ENCODE peak calls at places on chromosomes 7 and 10, in five cellular contexts. P is stimulated activated naive B cell treated with anti-CD40 and anti-IgM and Interleukin-4, amounts not matched to agents 10 μg/mL and 1 μg/mL and 100 μg/mL, for 72 hours; H is NCI-H2081 treated with DMSO at 0.1 percent for 48 hours; Y is putamen; N is HTR-8/SVneo. A is an unnamed sample.
A peak's percentile ranks its signal among the peaks of the same experiment; 100 is the strongest.

GRCh38 chr10:76026931-76027330 is 595.5 kb downstream of the LRMDA start:
- DNase-seq in P (no peak), H (no peak), Y (no peak), N (no peak), A (no peak)

GRCh38 chr10:89053555-89053954 is 63.0 kb downstream of the FAS start:
- DNase-seq in H (no peak), Y (no peak), N (no peak), P (no peak), A (no peak)

GRCh38 chr10:61136151-61136550 is 192.2 kb upstream of the RHOBTB1 start:
- DNase-seq in P (no peak), H (no peak), N (peak; percentile 8), Y (no peak), A (no peak)

GRCh38 chr7:74379938-74380337 is 73.8 kb upstream of the GTF2IRD1 start:
- DNase-seq in H (no peak), N (no peak), Y (peak; percentile 88), P (no peak), A (peak; percentile 42)

GRCh38 chr7:44678096-44678467 is 70.6 kb upstream of the ZMIZ2 start:
- DNase-seq in N (no peak), P (no peak), Y (no peak), H (no peak), A (no peak)

GRCh38 chr7:39608278-39608677 is 15.1 kb upstream of the RALA start:
- DNase-seq in N (no peak), Y (no peak), P (no peak), H (no peak), A (no peak)

GRCh38 chr10:68471063-68471585 is 649 bp downstream of the DNA2 start:
- DNase-seq in N (no peak), P (no peak), H (no peak), Y (no peak), A (no peak)

GRCh38 chr7:2862831-2863361 is 18.8 kb upstream of the GNA12 start:
- DNase-seq in P (no peak), N (no peak), Y (no peak), H (no peak), A (no peak)

GRCh38 chr10:119305860-119306513 is 98.6 kb downstream of the GRK5 start:
- DNase-seq in N (peak; percentile 84), Y (no peak), H (no peak), P (peak; percentile 89), A (no peak)

GRCh38 chr7:103447073-103447960 is 1.3 kb upstream of the SLC26A5 start:
- DNase-seq in H (peak; percentile 47), P (peak; percentile 20), Y (peak; percentile 3), N (peak; percentile 47), A (no peak)

GRCh38 chr10:116630020-116630419 is 9.3 kb downstream of the PNLIPRP2 start:
- DNase-seq in Y (no peak), P (no peak), H (no peak), N (no peak), A (no peak)

GRCh38 chr10:45000138-45000763 is 472 bp upstream of the ZNF22 start:
- DNase-seq in P (no peak), N (no peak), H (no peak), Y (no peak), A (no peak)

GRCh38 chr10:29691564-29692064 is 56.8 kb upstream of the SVIL start:
- DNase-seq in Y (no peak), H (no peak), P (no peak), N (peak; percentile 76), A (no peak)

A was measured in caudate nucleus.